ENCODE peak calls at places on chromosomes 6 and 20, in seven cellular contexts. One of them, this sample, is unnamed.

GRCh38 chr20:36384022-36384619 is 78.0 kb downstream of the DLGAP4 start:
- DNase-seq in iris pigment epithelial cell: peak
- DNase-seq in RWPE1: peak
- DNase-seq in endothelial cell: peak
- DNase-seq in hippocampal formation: no peak
- DNase-seq in H9: peak
- DNase-seq in NCI-H1105 treated with DMSO at 0.1 percent for 48 hours: no peak
- DNase-seq in this sample: no peak

GRCh38 chr20:36070451-36070850 is 84.1 kb upstream of the EPB41L1 start:
- DNase-seq in iris pigment epithelial cell: no peak
- DNase-seq in RWPE1: no peak
- DNase-seq in endothelial cell: peak
- DNase-seq in hippocampal formation: peak
- DNase-seq in H9: peak
- DNase-seq in NCI-H1105 treated with DMSO at 0.1 percent for 48 hours: no peak
- DNase-seq in this sample: no peak

GRCh38 chr20:41137412-41138216 is at the start of gene PLCG1:
- DNase-seq in iris pigment epithelial cell: peak
- DNase-seq in RWPE1: peak
- DNase-seq in endothelial cell: peak
- DNase-seq in hippocampal formation: peak
- DNase-seq in H9: peak
- DNase-seq in NCI-H1105 treated with DMSO at 0.1 percent for 48 hours: peak
- DNase-seq in this sample: peak

GRCh38 chr6:169556758-169557505 is 144.9 kb downstream of the WDR27 start:
- DNase-seq in iris pigment epithelial cell: no peak
- DNase-seq in RWPE1: no peak
- DNase-seq in endothelial cell: no peak
- DNase-seq in hippocampal formation: no peak
- DNase-seq in H9: no peak
- DNase-seq in NCI-H1105 treated with DMSO at 0.1 percent for 48 hours: no peak
- DNase-seq in this sample: no peak

GRCh38 chr6:40419377-40419776 is 167.8 kb downstream of the LRFN2 start:
- DNase-seq in iris pigment epithelial cell: peak
- DNase-seq in RWPE1: peak
- DNase-seq in endothelial cell: no peak
- DNase-seq in hippocampal formation: no peak
- DNase-seq in H9: peak
- DNase-seq in NCI-H1105 treated with DMSO at 0.1 percent for 48 hours: no peak
- DNase-seq in this sample: no peak

GRCh38 chr6:158605266-158605878 is 39.2 kb downstream of the DYNLT1 start:
- DNase-seq in iris pigment epithelial cell: peak
- DNase-seq in RWPE1: peak
- DNase-seq in endothelial cell: peak
- DNase-seq in hippocampal formation: peak
- DNase-seq in H9: peak
- DNase-seq in NCI-H1105 treated with DMSO at 0.1 percent for 48 hours: peak
- DNase-seq in this sample: peak

GRCh38 chr20:13424174-13424833 is 203.2 kb downstream of the ISM1 start:
- DNase-seq in iris pigment epithelial cell: no peak
- DNase-seq in RWPE1: no peak
- DNase-seq in endothelial cell: no peak
- DNase-seq in hippocampal formation: no peak
- DNase-seq in H9: no peak
- DNase-seq in NCI-H1105 treated with DMSO at 0.1 percent for 48 hours: no peak
- DNase-seq in this sample: no peak

GRCh38 chr6:27334141-27334540 is 22.1 kb upstream of the POM121L2 start:
- DNase-seq in iris pigment epithelial cell: no peak
- DNase-seq in RWPE1: no peak
- DNase-seq in endothelial cell: no peak
- DNase-seq in hippocampal formation: no peak
- DNase-seq in H9: no peak
- DNase-seq in NCI-H1105 treated with DMSO at 0.1 percent for 48 hours: no peak
- DNase-seq in this sample: no peak

GRCh38 chr6:5729813-5730212 is 276.9 kb downstream of the NRN1 start:
- DNase-seq in iris pigment epithelial cell: no peak
- DNase-seq in RWPE1: no peak
- DNase-seq in endothelial cell: no peak
- DNase-seq in hippocampal formation: no peak
- DNase-seq in H9: no peak
- DNase-seq in NCI-H1105 treated with DMSO at 0.1 percent for 48 hours: no peak
- DNase-seq in this sample: no peak

GRCh38 chr6:159951772-159952171 is 17.1 kb upstream of the IGF2R start:
- DNase-seq in iris pigment epithelial cell: no peak
- DNase-seq in RWPE1: no peak
- DNase-seq in endothelial cell: no peak
- DNase-seq in hippocampal formation: no peak
- DNase-seq in H9: no peak
- DNase-seq in NCI-H1105 treated with DMSO at 0.1 percent for 48 hours: no peak
- DNase-seq in this sample: no peak

GRCh38 chr6:51049983-51050877 is 231.6 kb downstream of the TFAP2B start:
- DNase-seq in iris pigment epithelial cell: peak
- DNase-seq in RWPE1: no peak
- DNase-seq in endothelial cell: no peak
- DNase-seq in hippocampal formation: no peak
- DNase-seq in H9: no peak
- DNase-seq in NCI-H1105 treated with DMSO at 0.1 percent for 48 hours: no peak
- DNase-seq in this sample: no peak

GRCh38 chr20:21340991-21341722 is 38.0 kb downstream of the XRN2 start:
- DNase-seq in iris pigment epithelial cell: no peak
- DNase-seq in RWPE1: no peak
- DNase-seq in endothelial cell: no peak
- DNase-seq in hippocampal formation: no peak
- DNase-seq in H9: no peak
- DNase-seq in NCI-H1105 treated with DMSO at 0.1 percent for 48 hours: no peak
- DNase-seq in this sample: no peak

GRCh38 chr6:31585531-31585930 is 546 bp upstream of the LST1 start:
- DNase-seq in iris pigment epithelial cell: no peak
- DNase-seq in RWPE1: no peak
- DNase-seq in endothelial cell: no peak
- DNase-seq in hippocampal formation: no peak
- DNase-seq in H9: peak
- DNase-seq in NCI-H1105 treated with DMSO at 0.1 percent for 48 hours: no peak
- DNase-seq in this sample: no peak

GRCh38 chr20:4571759-4572531 is 149.8 kb upstream of the PRND start:
- DNase-seq in iris pigment epithelial cell: no peak
- DNase-seq in RWPE1: no peak
- DNase-seq in endothelial cell: no peak
- DNase-seq in hippocampal formation: no peak
- DNase-seq in H9: no peak
- DNase-seq in NCI-H1105 treated with DMSO at 0.1 percent for 48 hours: no peak
- DNase-seq in this sample: no peak

GRCh38 chr6:167825059-167825758 is 1.5 kb upstream of the AFDN start:
- DNase-seq in iris pigment epithelial cell: no peak
- DNase-seq in RWPE1: no peak
- DNase-seq in endothelial cell: no peak
- DNase-seq in hippocampal formation: no peak
- DNase-seq in H9: no peak
- DNase-seq in NCI-H1105 treated with DMSO at 0.1 percent for 48 hours: no peak
- DNase-seq in this sample: no peak

GRCh38 chr6:45375449-45375848 is 2.3 kb downstream of the SUPT3H start:
- DNase-seq in iris pigment epithelial cell: no peak
- DNase-seq in RWPE1: no peak
- DNase-seq in endothelial cell: no peak
- DNase-seq in hippocampal formation: no peak
- DNase-seq in H9: no peak
- DNase-seq in NCI-H1105 treated with DMSO at 0.1 percent for 48 hours: no peak
- DNase-seq in this sample: no peak

GRCh38 chr20:51456511-51457280 is 85.8 kb downstream of the NFATC2 start:
- DNase-seq in iris pigment epithelial cell: peak
- DNase-seq in RWPE1: peak
- DNase-seq in endothelial cell: no peak
- DNase-seq in hippocampal formation: peak
- DNase-seq in H9: peak
- DNase-seq in NCI-H1105 treated with DMSO at 0.1 percent for 48 hours: peak
- DNase-seq in this sample: no peak

GRCh38 chr6:93568169-93568568 is 148.8 kb upstream of the EPHA7 start:
- DNase-seq in iris pigment epithelial cell: no peak
- DNase-seq in RWPE1: no peak
- DNase-seq in endothelial cell: no peak
- DNase-seq in hippocampal formation: no peak
- DNase-seq in H9: no peak
- DNase-seq in NCI-H1105 treated with DMSO at 0.1 percent for 48 hours: no peak
- DNase-seq in this sample: no peak

GRCh38 chr20:59003836-59004492 is 3.1 kb downstream of the CTSZ start:
- DNase-seq in iris pigment epithelial cell: no peak
- DNase-seq in RWPE1: no peak
- DNase-seq in endothelial cell: no peak
- DNase-seq in hippocampal formation: no peak
- DNase-seq in H9: no peak
- DNase-seq in NCI-H1105 treated with DMSO at 0.1 percent for 48 hours: no peak
- DNase-seq in this sample: no peak

GRCh38 chr6:105603779-105604592 is 201.1 kb upstream of the PREP start:
- DNase-seq in iris pigment epithelial cell: no peak
- DNase-seq in RWPE1: no peak
- DNase-seq in endothelial cell: no peak
- DNase-seq in hippocampal formation: no peak
- DNase-seq in H9: no peak
- DNase-seq in NCI-H1105 treated with DMSO at 0.1 percent for 48 hours: no peak
- DNase-seq in this sample: no peak

GRCh38 chr6:158627168-158627939 is 17.2 kb downstream of the DYNLT1 start:
- DNase-seq in iris pigment epithelial cell: no peak
- DNase-seq in RWPE1: no peak
- DNase-seq in endothelial cell: no peak
- DNase-seq in hippocampal formation: no peak
- DNase-seq in H9: no peak
- DNase-seq in NCI-H1105 treated with DMSO at 0.1 percent for 48 hours: no peak
- DNase-seq in this sample: no peak

GRCh38 chr6:126804255-126805064 is 314.0 kb upstream of the RSPO3 start:
- DNase-seq in iris pigment epithelial cell: peak
- DNase-seq in RWPE1: peak
- DNase-seq in endothelial cell: peak
- DNase-seq in hippocampal formation: no peak
- DNase-seq in H9: no peak
- DNase-seq in NCI-H1105 treated with DMSO at 0.1 percent for 48 hours: peak
- DNase-seq in this sample: peak

GRCh38 chr6:56393615-56394612 is 146.5 kb upstream of the COL21A1 start:
- DNase-seq in iris pigment epithelial cell: no peak
- DNase-seq in RWPE1: no peak
- DNase-seq in endothelial cell: no peak
- DNase-seq in hippocampal formation: no peak
- DNase-seq in H9: no peak
- DNase-seq in NCI-H1105 treated with DMSO at 0.1 percent for 48 hours: no peak
- DNase-seq in this sample: no peak

GRCh38 chr20:16419138-16419715 is 154.0 kb downstream of the KIF16B start:
- DNase-seq in iris pigment epithelial cell: no peak
- DNase-seq in RWPE1: no peak
- DNase-seq in endothelial cell: no peak
- DNase-seq in hippocampal formation: no peak
- DNase-seq in H9: no peak
- DNase-seq in NCI-H1105 treated with DMSO at 0.1 percent for 48 hours: no peak
- DNase-seq in this sample: peak